ENCODE peak calls at places on chromosomes 5 and 9, in ten cellular contexts. T is IMR-90, M is sigmoid colon, V is ovary, F is tibial nerve, P is A549, B is uterus, U is stomach, X is spleen, W is body of pancreas. Y is an unnamed sample.

GRCh38 chr5:9140202-9140601 is 405.7 kb downstream of the SEMA5A start:
- DNase-seq in P (no peak), M (no peak), T (no peak), B (no peak), X (no peak), F (no peak), U (no peak), W (no peak), V (no peak), Y (no peak)

GRCh38 chr5:59188415-59189225 is 605.7 kb downstream of the RAB3C start:
- DNase-seq in V (peak), U (peak), T (peak), W (peak), M (peak), B (peak), P (peak), F (peak), X (peak), Y (peak)

GRCh38 chr5:149782018-149782899 is 52.1 kb downstream of the PPARGC1B start:
- DNase-seq in T (no peak), F (no peak), B (no peak), V (no peak), M (no peak), U (no peak), X (no peak), P (no peak), W (no peak), Y (no peak)

GRCh38 chr5:172093965-172094364 is 87.5 kb upstream of the FBXW11 start:
- DNase-seq in T (no peak), B (no peak), F (no peak), M (peak), V (no peak), X (no peak), U (no peak), W (no peak), P (no peak), Y (no peak)

GRCh38 chr5:118778951-118779350 is 209.4 kb downstream of the DTWD2 start:
- DNase-seq in M (no peak), W (no peak), F (no peak), T (no peak), V (no peak), B (no peak), P (no peak), U (no peak), X (no peak), Y (no peak)

GRCh38 chr5:149615976-149616375 is 34.7 kb downstream of the ARHGEF37 start:
- DNase-seq in X (no peak), V (no peak), T (no peak), B (no peak), F (no peak), P (no peak), U (no peak), W (no peak), M (peak), Y (no peak)

GRCh38 chr5:33968133-33969005 is 16.1 kb downstream of the SLC45A2 start:
- DNase-seq in W (no peak), V (no peak), B (no peak), T (no peak), M (no peak), U (no peak), X (no peak), F (no peak), P (no peak), Y (no peak)

GRCh38 chr5:76942581-76942980 is 10.3 kb upstream of the CRHBP start:
- DNase-seq in M (no peak), F (no peak), V (no peak), P (no peak), B (no peak), T (peak), W (no peak), X (no peak), U (no peak), Y (no peak)

GRCh38 chr5:107388111-107388861 is 282.5 kb downstream of the EFNA5 start:
- DNase-seq in B (no peak), X (no peak), F (no peak), P (no peak), W (no peak), M (no peak), U (no peak), T (peak), V (no peak), Y (no peak)

DNA sequence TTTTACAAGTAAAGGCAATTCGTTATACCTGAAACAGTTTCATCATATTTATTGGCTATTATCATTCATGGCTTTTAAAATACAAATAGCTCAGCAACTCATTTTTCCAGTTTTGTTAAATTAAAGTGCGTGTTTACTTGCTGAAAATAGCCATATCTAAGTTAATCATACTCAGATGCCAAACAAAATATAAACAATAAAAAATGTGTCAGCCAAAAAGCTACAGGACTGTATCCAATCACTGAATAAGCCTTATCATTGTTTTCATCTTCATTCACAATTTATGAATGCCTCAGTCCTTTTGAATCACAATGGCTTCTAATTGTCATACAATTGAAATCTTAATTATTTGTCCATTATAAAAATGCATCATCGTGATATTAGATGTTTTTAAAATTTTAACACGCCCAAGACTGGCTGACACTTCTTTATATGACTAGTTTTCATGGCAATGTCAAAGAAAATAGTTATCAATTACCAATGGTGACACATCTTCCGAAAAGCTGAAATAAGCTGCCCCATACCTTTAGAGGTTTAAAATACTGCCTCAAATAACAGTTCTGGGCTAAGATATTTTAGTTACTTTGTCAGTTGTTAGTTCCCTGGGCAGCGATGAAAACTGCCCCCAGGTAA is 1.9 kb downstream of the NFIB start:
- DNase-seq in U (no peak), V (no peak), P (no peak), M (no peak), B (no peak), X (no peak), T (no peak), W (no peak), F (no peak), Y (no peak)
- H3K4me3 ChIP-seq in U (peak), V (peak), P (peak), M (peak), B (peak), X (peak), T (no peak), W (peak), F (peak), Y (peak)

DNA sequence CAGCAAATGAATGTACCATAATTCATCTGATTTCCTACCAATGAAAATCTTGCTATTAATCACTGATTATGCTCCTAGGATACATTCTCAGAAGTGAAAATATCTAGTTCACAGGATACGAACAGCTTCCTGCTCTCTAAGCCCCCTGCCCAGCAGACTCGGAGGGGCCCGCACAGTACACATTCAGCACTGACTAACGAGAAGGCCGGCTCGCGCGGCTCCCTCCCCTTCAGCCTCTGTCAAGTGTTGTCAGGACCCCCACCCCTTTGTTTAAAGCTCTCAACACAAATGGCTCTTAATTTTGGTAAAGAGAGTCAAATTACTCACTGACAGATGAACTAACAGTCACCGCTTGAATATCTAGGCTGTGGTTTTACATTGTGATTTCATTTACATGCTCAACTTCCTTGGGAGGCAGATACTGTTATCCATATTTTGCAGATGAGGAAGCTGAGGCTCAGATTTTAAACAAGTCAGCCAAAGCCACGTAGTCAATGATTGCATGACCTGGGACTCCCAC is 82.1 kb downstream of the PRRT1B start:
- DNase-seq in P (no peak), F (no peak), M (no peak), X (peak), T (peak), B (no peak), W (peak), V (no peak), U (no peak), Y (no peak)
- H3K27ac ChIP-seq in P (no peak), F (no peak), M (no peak), X (peak), T (peak), B (no peak), W (peak), V (no peak), U (peak), Y (peak)

DNA sequence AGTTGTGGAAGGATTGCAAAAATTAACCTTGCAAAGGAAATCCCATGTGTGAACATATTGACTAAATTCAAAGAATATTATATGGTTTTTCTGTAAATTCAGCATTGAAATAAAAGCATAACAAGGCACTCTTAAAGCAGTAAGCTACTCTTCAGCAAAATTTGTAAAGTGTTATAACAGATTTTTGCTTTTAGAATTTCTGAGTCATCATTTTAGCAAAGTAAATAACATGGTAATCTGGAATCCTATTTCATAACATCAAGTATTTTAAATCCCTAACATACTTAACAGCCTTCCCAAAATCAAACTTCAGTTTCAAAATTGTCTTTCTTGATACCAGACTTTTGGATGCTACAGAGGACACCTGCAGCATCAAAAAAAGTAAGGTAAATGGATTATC is 436.0 kb upstream of the CDH9 start:
- DNase-seq in U (no peak), W (no peak), T (no peak), P (no peak), V (no peak), B (no peak), F (no peak), X (no peak), M (no peak), Y (no peak)
- TF ChIP-seq POLR2A in U (no peak), W (no peak), T (no peak), P (no peak), V (no peak), B (no peak), F (no peak), X (no peak), M (no peak), Y (no peak)

GRCh38 chr5:137563646-137564474 is 64.7 kb upstream of the SPOCK1 start:
- DNase-seq in W (no peak), F (no peak), B (peak), P (no peak), T (peak), U (no peak), V (no peak), X (no peak), M (no peak), Y (no peak)
- H3K4me3 ChIP-seq in W (no peak), F (no peak), B (no peak), P (no peak), T (no peak), U (no peak), V (no peak), X (no peak), M (no peak), Y (no peak)

GRCh38 chr9:5832093-5832542 is 799 bp downstream of the ERMP1 start:
- DNase-seq in W (no peak), V (no peak), X (no peak), F (no peak), T (no peak), B (no peak), M (no peak), U (no peak), P (peak), Y (no peak)
- H3K27ac ChIP-seq in W (peak), V (peak), X (peak), F (peak), T (no peak), B (peak), M (peak), U (peak), P (peak), Y (peak)

Y was measured in right lobe of liver.